ENCODE peak calls at places on chromosomes 1 and 21, in ten cellular contexts. S is mesendoderm; X is stimulated activated CD8-positive, alpha-beta memory T cell treated with anti-CD3 and anti-CD28 coated beads, Interleukin-4, amount 100 ng/mL, for 24 hours; F is GM03348; G is NCI-H1092; V is activated naive CD4-positive, alpha-beta T cell; I is T-cell; J is neural progenitor cell; E is uterus; D is HS-5. Y is an unnamed sample.

GRCh38 chr1:117341123-117341522 is 26.1 kb upstream of the MAN1A2 start:
- DNase-seq in E (no peak), S (peak), D (no peak), V (no peak), X (no peak), I (no peak), F (no peak), G (no peak), J (peak), Y (no peak)

GRCh38 chr1:27360159-27361043 is 6.4 kb downstream of the MAP3K6 start:
- DNase-seq in F (no peak), J (peak), V (no peak), I (no peak), G (no peak), E (no peak), S (peak), X (no peak), D (no peak), Y (peak)

GRCh38 chr1:73778511-73778910 is 419.5 kb downstream of the LRRIQ3 start:
- DNase-seq in F (no peak), V (no peak), G (no peak), J (no peak), E (no peak), D (no peak), S (no peak), X (no peak), I (no peak), Y (no peak)

GRCh38 chr1:89582571-89582970 is 50.3 kb upstream of the LRRC8C start:
- DNase-seq in G (no peak), J (no peak), E (no peak), F (no peak), S (no peak), I (no peak), X (no peak), D (no peak), V (no peak), Y (no peak)

GRCh38 chr1:150863765-150864164 is 12.6 kb downstream of the ARNT start:
- DNase-seq in I (no peak), E (no peak), J (no peak), S (no peak), X (no peak), G (no peak), F (no peak), D (no peak), V (no peak), Y (no peak)

GRCh38 chr1:42282024-42282579 is 52.9 kb downstream of the FOXJ3 start:
- DNase-seq in E (no peak), G (no peak), F (peak), D (peak), V (no peak), S (no peak), I (no peak), J (no peak), X (no peak), Y (no peak)

GRCh38 chr1:242826706-242827336 is 302.3 kb upstream of the PLD5 start:
- DNase-seq in E (no peak), X (no peak), S (no peak), I (no peak), J (no peak), V (no peak), G (no peak), D (no peak), F (no peak), Y (no peak)

GRCh38 chr1:204983121-204983520 is 59.9 kb upstream of the CNTN2 start:
- DNase-seq in G (no peak), E (no peak), X (no peak), F (no peak), V (no peak), D (no peak), I (no peak), J (no peak), S (no peak), Y (no peak)

GRCh38 chr1:164382384-164382783 is 176.6 kb upstream of the PBX1 start:
- DNase-seq in E (no peak), I (no peak), J (no peak), G (no peak), S (peak), D (no peak), F (no peak), X (no peak), V (no peak), Y (no peak)

GRCh38 chr1:206415913-206416312 is 54.4 kb upstream of the IKBKE start:
- DNase-seq in S (no peak), I (no peak), J (no peak), V (no peak), E (no peak), F (no peak), D (no peak), G (no peak), X (no peak), Y (no peak)

GRCh38 chr1:116178837-116179236 is 67.6 kb downstream of the MAB21L3 start:
- DNase-seq in X (no peak), G (no peak), F (no peak), I (no peak), J (no peak), V (no peak), S (no peak), E (no peak), D (no peak), Y (no peak)

GRCh38 chr1:69700770-69701169 is 133.0 kb downstream of the LRRC7 start:
- DNase-seq in E (no peak), V (no peak), D (no peak), F (no peak), X (no peak), G (no peak), I (no peak), J (peak), S (peak), Y (no peak)

GRCh38 chr21:41993744-41994143 is 16.4 kb downstream of the ZBTB21 start:
- DNase-seq in E (peak), X (no peak), F (peak), J (no peak), S (no peak), G (no peak), I (no peak), D (peak), V (no peak), Y (no peak)

GRCh38 chr1:157073944-157074685 is 25.5 kb downstream of the ETV3L start:
- DNase-seq in F (peak), D (no peak), V (no peak), X (peak), J (peak), E (peak), S (peak), I (peak), G (peak), Y (peak)

GRCh38 chr1:162663086-162663485 is 30.8 kb downstream of the DDR2 start:
- DNase-seq in V (no peak), S (no peak), G (no peak), I (no peak), X (no peak), J (no peak), F (no peak), D (no peak), E (no peak), Y (no peak)

GRCh38 chr21:46561448-46562095 is 43.3 kb downstream of the S100B start:
- DNase-seq in V (no peak), D (no peak), G (no peak), I (no peak), X (no peak), S (no peak), J (no peak), F (no peak), E (no peak), Y (no peak)

GRCh38 chr21:46018615-46019014 is 37.0 kb downstream of the COL6A1 start:
- DNase-seq in E (no peak), V (no peak), J (no peak), X (no peak), I (no peak), D (no peak), F (no peak), S (no peak), G (no peak), Y (no peak)

GRCh38 chr1:91507330-91507729 is 6.7 kb downstream of the CDC7 start:
- DNase-seq in X (no peak), S (no peak), G (no peak), E (no peak), F (no peak), I (no peak), J (no peak), D (no peak), V (no peak), Y (no peak)

GRCh38 chr1:107997846-107998245 is 32.9 kb upstream of the VAV3 start:
- DNase-seq in E (no peak), S (no peak), J (no peak), D (no peak), I (no peak), V (no peak), F (no peak), X (no peak), G (no peak), Y (no peak)